ENCODE peak calls at places on chromosome 22, in nine cellular contexts. K is colonic mucosa; W is thoracic aorta; Y is CD4-positive, alpha-beta memory T cell; U is esophagus squamous epithelium; S is psoas muscle; X is CD4-positive, CD25-positive, alpha-beta regulatory T cell; V is body of pancreas; I is HCT116. T is an unnamed sample.

GRCh38 chr22:45268958-45269844 is 15.5 kb upstream of the UPK3A start:
- DNase-seq in K (peak; percentile 87), W (no peak), Y (peak; percentile 87), U (no peak), S (peak; percentile 85), X (peak; percentile 88), V (peak; percentile 85), I (no peak), T (peak; percentile 65)

GRCh38 chr22:33401291-33401690 is 343.1 kb upstream of the SYN3 start:
- DNase-seq in K (no peak), W (no peak), Y (no peak), U (no peak), S (no peak), X (no peak), V (no peak), I (no peak), T (no peak)

GRCh38 chr22:38120359-38121110 is 10.1 kb upstream of the BAIAP2L2 start:
- DNase-seq in K (peak; percentile 52), W (no peak), Y (no peak), U (no peak), S (no peak), X (no peak), V (no peak), I (no peak), T (no peak)

GRCh38 chr22:35046744-35047462 is 19.1 kb upstream of the ISX start:
- DNase-seq in K (no peak), W (no peak), Y (no peak), U (no peak), S (no peak), X (no peak), V (no peak), I (no peak), T (no peak)

GRCh38 chr22:29882716-29883044 is 294 bp upstream of the MTMR3 start:
- DNase-seq in K (no peak), W (no peak), Y (no peak), U (no peak), S (no peak), X (no peak), V (no peak), I (no peak), T (no peak)

GRCh38 chr22:35930933-35931332 is 97.7 kb downstream of the RBFOX2 start:
- DNase-seq in K (no peak), W (no peak), Y (no peak), U (no peak), S (no peak), X (no peak), V (no peak), I (peak; percentile 44), T (no peak)

GRCh38 chr22:26428515-26429457 is at the start of gene ASPHD2:
- DNase-seq in K (peak; percentile 69), W (no peak), Y (peak; percentile 86), U (no peak), S (peak; percentile 63), X (peak; percentile 86), V (peak; percentile 57), I (no peak), T (peak; percentile 61)

GRCh38 chr22:42612336-42612735 is 2.3 kb downstream of the POLDIP3 start:
- DNase-seq in K (no peak), W (no peak), Y (no peak), U (no peak), S (no peak), X (no peak), V (no peak), I (no peak), T (no peak)

DNA sequence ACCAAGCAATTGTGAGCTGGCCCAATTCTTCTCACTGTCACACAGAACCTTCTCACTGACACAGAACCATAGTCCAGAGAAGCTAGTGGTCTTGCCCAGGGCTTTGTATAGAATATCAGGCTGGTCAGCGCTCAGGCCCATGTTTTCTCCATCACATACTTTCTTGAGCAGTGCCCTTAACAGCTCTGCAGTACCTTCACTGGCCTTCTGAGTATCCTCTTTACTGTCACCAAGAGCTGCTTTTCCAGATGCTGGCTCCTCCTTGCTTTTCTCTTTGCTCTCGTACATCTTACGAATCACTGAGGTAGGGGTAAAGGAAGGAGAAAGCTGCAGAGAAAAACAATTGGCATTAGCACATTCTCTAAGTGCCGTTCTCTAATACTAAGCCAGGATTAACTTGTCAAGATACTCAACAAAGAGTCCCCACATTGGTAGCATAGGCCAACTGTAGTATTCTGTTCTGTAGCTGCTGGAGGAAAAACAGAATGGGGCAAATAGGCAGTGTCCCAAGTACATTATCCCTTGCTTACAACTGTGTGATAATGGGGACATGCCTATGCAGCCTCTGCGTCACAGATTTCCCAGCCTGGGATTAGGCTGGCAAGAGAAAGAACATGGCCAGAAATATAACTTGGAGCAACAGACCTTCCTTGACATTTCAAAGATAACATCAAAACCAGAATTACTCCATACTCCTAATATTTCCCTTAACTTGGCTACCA is 43.5 kb downstream of the DRG1 start:
- DNase-seq in K (no peak), W (no peak), Y (no peak), U (no peak), S (no peak), X (no peak), V (no peak), I (no peak), T (no peak)
- H3K27ac ChIP-seq in K (no peak overlapping the region), W (no peak overlapping the region), Y (no peak overlapping the region), U (peak overlapping the region; percentile 28), S (no peak overlapping the region), X (no peak overlapping the region), V (no peak overlapping the region), I (no peak overlapping the region), T (no peak overlapping the region)

GRCh38 chr22:48086246-48086645 is 1323.8 kb downstream of the TBC1D22A start:
- DNase-seq in K (no peak), W (no peak), Y (no peak), U (no peak), S (no peak), X (no peak), V (no peak), I (no peak), T (no peak)
- H3K4me1 ChIP-seq in K (no peaks in the 10 kb centered on the region), W (peaks cover 10% of the 10 kb centered on the region), Y (peaks cover 7% of the 10 kb centered on the region), U (peaks cover 23% of the 10 kb centered on the region), S (no peaks in the 10 kb centered on the region), X (peaks cover 7% of the 10 kb centered on the region), V (no peaks in the 10 kb centered on the region), I (peaks cover 9% of the 10 kb centered on the region), T (peaks cover 2% of the 10 kb centered on the region)

GRCh38 chr22:40446203-40446602 is 75.8 kb downstream of the SGSM3 start:
- DNase-seq in K (no peak), W (no peak), Y (no peak), U (no peak), S (no peak), X (no peak), V (no peak), I (no peak), T (no peak)

GRCh38 chr22:40441761-40442364 is 71.5 kb downstream of the SGSM3 start:
- DNase-seq in K (no peak), W (no peak), Y (no peak), U (no peak), S (no peak), X (no peak), V (no peak), I (no peak), T (no peak)

GRCh38 chr22:40449676-40450035 is 79.3 kb downstream of the SGSM3 start:
- DNase-seq in K (no peak), W (no peak), Y (no peak), U (no peak), S (no peak), X (no peak), V (no peak), I (no peak), T (no peak)

GRCh38 chr22:40444483-40444787 is 74.0 kb downstream of the SGSM3 start:
- DNase-seq in K (no peak), W (no peak), Y (no peak), U (no peak), S (no peak), X (no peak), V (no peak), I (no peak), T (no peak)

DNA sequence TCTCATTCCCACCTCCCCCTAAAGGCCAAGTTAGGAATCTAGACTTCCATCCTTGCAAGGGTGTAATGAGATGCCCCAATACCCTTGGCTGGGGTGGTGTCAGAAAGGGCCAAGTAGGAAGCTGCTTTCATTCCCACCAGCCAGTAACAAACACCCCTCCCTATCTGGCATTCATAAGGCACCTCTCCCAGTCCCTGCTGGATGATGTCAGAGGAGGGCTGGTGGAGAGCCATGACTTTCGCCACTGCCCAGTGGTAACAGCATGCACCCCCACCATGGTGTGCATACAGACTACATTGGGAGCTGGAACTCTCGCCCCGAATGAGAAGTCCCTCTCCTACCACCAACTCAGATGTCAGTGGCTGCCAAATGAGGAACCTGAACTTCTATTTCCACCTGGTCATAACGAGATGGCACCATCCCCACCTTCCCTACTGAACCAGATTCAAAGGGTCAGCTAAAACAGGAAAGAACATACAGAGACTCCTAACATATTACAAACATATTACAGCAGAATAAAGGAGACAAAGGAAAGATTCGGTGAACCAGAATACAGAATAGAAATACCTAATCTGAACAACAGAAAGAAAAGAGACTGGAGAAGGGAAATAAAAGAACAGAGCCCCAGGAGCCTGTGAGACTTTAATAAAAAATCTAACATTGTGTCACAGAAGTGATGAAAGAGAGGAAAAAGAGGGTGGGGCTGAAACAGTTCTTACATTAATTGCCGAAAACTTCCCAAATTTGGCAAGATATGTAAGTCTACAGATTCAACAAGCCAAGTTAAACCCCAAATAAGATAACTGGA is 73.5 kb downstream of the SGSM3 start:
- DNase-seq in K (no peak), W (no peak), Y (no peak), U (no peak), S (peak; percentile 65), X (no peak), V (no peak), I (no peak), T (no peak)
- H3K27ac ChIP-seq in K (no peak overlapping the region), W (no peak overlapping the region), Y (no peak overlapping the region), U (no peak overlapping the region), S (peak overlapping the region; percentile 53), X (no peak overlapping the region), V (no peak overlapping the region), I (no peak overlapping the region), T (no peak overlapping the region)

GRCh38 chr22:39362271-39362670 is 12.5 kb downstream of the SYNGR1 start:
- DNase-seq in K (no peak), W (no peak), Y (no peak), U (no peak), S (no peak), X (no peak), V (no peak), I (no peak), T (no peak)

GRCh38 chr22:39359659-39360195 is 9.9 kb downstream of the SYNGR1 start:
- DNase-seq in K (no peak), W (no peak), Y (no peak), U (no peak), S (no peak), X (no peak), V (no peak), I (no peak), T (no peak)

GRCh38 chr22:39360674-39361413 is 11.1 kb downstream of the SYNGR1 start:
- DNase-seq in K (no peak), W (no peak), Y (no peak), U (no peak), S (no peak), X (no peak), V (peak; percentile 30), I (no peak), T (no peak)

GRCh38 chr22:39361495-39361894 is 11.7 kb downstream of the SYNGR1 start:
- DNase-seq in K (no peak), W (no peak), Y (no peak), U (no peak), S (no peak), X (no peak), V (no peak), I (no peak), T (no peak)

DNA sequence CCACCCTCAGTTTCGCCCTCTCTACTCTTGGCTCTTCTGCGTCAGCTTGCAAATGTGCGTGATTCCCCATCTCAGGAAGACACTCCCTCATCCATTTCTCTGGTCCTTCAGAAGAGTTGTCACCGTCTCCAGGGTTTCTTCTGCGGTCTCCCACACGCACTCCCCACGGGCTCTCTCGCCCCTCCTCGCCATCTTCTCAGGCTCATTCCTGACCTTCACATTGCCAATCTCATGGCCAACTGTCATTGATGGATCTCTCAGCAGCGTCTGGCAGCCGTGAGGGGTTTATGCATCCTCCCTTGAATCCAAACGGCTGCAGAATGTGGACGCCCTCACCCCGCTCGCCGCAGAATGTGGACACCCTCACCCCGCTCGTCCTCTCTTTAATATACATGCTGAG is 10.5 kb downstream of the SYNGR1 start:
- DNase-seq in K (no peak), W (no peak), Y (no peak), U (no peak), S (no peak), X (no peak), V (no peak), I (no peak), T (no peak)
- H3K4me1 ChIP-seq in K (no peaks in the 10 kb centered on the region), W (no peaks in the 10 kb centered on the region), Y (no peaks in the 10 kb centered on the region), U (peaks cover 92% of the 10 kb centered on the region), S (peaks cover 8% of the 10 kb centered on the region), X (no peaks in the 10 kb centered on the region), V (peaks cover 18% of the 10 kb centered on the region), I (peaks cover 48% of the 10 kb centered on the region), T (peaks cover 31% of the 10 kb centered on the region)